ENCODE peak calls at places on chromosomes 12 and 14, in nine cellular contexts. L is psoas muscle, U is heart right ventricle, Z is left ventricle myocardium inferior, D is fibroblast of lung, Y is pancreas, J is GM23338, E is thoracic aorta, X is tibial artery. M is an unnamed sample.

GRCh38 chr12:3698218-3698974 is 54.5 kb downstream of the CRACR2A start:
- DNase-seq in L (no peak), U (no peak), Z (no peak), D (peak; percentile 92), Y (no peak), J (no peak), E (no peak), X (no peak), M (no peak)

GRCh38 chr12:98352218-98352811 is 163.1 kb upstream of the TMPO start:
- DNase-seq in L (no peak), U (no peak), Z (no peak), D (peak; percentile 99), Y (no peak), J (no peak), E (no peak), X (no peak), M (no peak)

GRCh38 chr12:57722716-57723629 is 15.6 kb downstream of the AGAP2 start:
- DNase-seq in L (no peak), U (no peak), Z (no peak), D (no peak), Y (no peak), J (no peak), E (no peak), X (no peak), M (no peak)

GRCh38 chr14:23899788-23900187 is 53.8 kb upstream of the DHRS4 start:
- DNase-seq in L (no peak), U (no peak), Z (no peak), D (no peak), Y (no peak), J (no peak), E (no peak), X (no peak), M (no peak)

GRCh38 chr14:60968099-60968498 is 12.8 kb downstream of the TRMT5 start:
- DNase-seq in L (no peak), U (no peak), Z (no peak), D (no peak), Y (no peak), J (no peak), E (no peak), X (no peak), M (no peak)

GRCh38 chr14:22375321-22375930 is 213.6 kb downstream of the DAD1 start:
- DNase-seq in L (no peak), U (no peak), Z (no peak), D (peak; percentile 41), Y (no peak), J (peak; percentile 77), E (no peak), X (no peak), M (no peak)

GRCh38 chr14:36870776-36871175 is 209.1 kb downstream of the PAX9 start:
- DNase-seq in L (no peak), U (no peak), Z (no peak), D (no peak), Y (no peak), J (no peak), E (no peak), X (no peak), M (no peak)

GRCh38 chr14:101235042-101235871 is 326.0 kb upstream of the DIO3 start:
- DNase-seq in L (peak; percentile 68), U (peak; percentile 21), Z (peak; percentile 50), D (peak; percentile 34), Y (peak; percentile 38), J (peak; percentile 77), E (no peak), X (peak; percentile 49), M (no peak)

GRCh38 chr12:113094738-113095137 is 38.2 kb downstream of the DTX1 start:
- DNase-seq in L (no peak), U (no peak), Z (no peak), D (no peak), Y (no peak), J (no peak), E (no peak), X (no peak), M (no peak)

GRCh38 chr12:113095405-113095804 is 38.9 kb downstream of the DTX1 start:
- DNase-seq in L (no peak), U (no peak), Z (no peak), D (no peak), Y (no peak), J (no peak), E (no peak), X (no peak), M (no peak)

GRCh38 chr12:113091506-113091905 is 35.0 kb downstream of the DTX1 start:
- DNase-seq in L (no peak), U (no peak), Z (no peak), D (no peak), Y (no peak), J (no peak), E (no peak), X (no peak), M (no peak)

GRCh38 chr12:113092478-113093408 is 36.2 kb downstream of the DTX1 start:
- DNase-seq in L (peak; percentile 65), U (no peak), Z (peak; percentile 30), D (no peak), Y (peak; percentile 29), J (peak; percentile 95), E (no peak), X (no peak), M (no peak)

DNA sequence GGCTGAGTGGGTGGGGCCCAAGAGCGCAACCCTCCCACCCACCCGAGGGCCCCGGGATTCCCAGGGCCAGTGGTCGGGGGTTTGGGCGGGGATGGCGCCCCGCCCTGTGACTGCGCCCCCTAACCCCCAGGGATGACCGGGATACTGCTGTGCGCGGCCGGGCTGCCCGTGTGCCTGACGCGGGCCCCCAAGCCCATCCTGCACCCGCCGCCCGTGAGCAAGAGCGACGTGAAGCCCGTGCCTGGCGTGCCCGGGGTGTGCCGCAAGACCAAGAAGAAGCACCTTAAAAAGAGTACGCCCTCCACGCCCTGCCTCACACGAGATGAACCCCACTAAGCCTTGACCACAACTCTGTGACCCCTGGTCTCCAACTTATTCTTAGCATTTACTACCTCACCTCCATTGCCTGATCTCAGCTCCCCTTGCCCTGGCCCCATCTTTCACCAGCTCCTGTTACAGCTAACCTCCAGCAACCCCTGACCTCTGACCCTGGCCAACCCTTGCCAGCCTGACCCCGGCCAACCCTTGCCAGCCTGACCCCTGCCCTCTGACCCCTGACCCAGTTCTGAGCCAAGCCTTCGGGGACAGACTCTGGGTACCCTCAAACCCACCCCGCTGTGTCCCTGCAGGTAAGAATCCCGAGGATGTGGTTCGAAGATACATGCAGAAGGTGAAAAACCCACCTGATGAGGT is 37.0 kb downstream of the DTX1 start:
- DNase-seq in L (no peak), U (no peak), Z (no peak), D (no peak), Y (no peak), J (no peak), E (no peak), X (no peak), M (no peak)
- H3K4me3 ChIP-seq in L (no peak overlapping the region), U (no peak overlapping the region), Z (no peak overlapping the region), D (no peak overlapping the region), Y (peak overlapping the region; percentile 8), J (peak overlapping the region; percentile 64), E (peak overlapping the region; percentile 47), X (no peak overlapping the region), M (no peak overlapping the region)

GRCh38 chr14:91899777-91900176 is 32.4 kb upstream of the TC2N start:
- DNase-seq in L (no peak), U (no peak), Z (no peak), D (no peak), Y (no peak), J (no peak), E (no peak), X (no peak), M (no peak)

GRCh38 chr14:91897121-91897701 is 29.9 kb upstream of the TC2N start:
- DNase-seq in L (peak; percentile 62), U (peak; percentile 53), Z (peak; percentile 62), D (peak; percentile 70), Y (peak; percentile 83), J (peak; percentile 33), E (peak; percentile 84), X (peak; percentile 82), M (peak; percentile 97)

GRCh38 chr14:91901449-91902250 is 34.3 kb upstream of the TC2N start:
- DNase-seq in L (peak; percentile 74), U (no peak), Z (peak; percentile 60), D (peak; percentile 29), Y (peak; percentile 61), J (no peak), E (no peak), X (no peak), M (no peak)

GRCh38 chr14:91898256-91898843 is 31.0 kb upstream of the TC2N start:
- DNase-seq in L (no peak), U (no peak), Z (no peak), D (no peak), Y (peak; percentile 47), J (no peak), E (no peak), X (no peak), M (peak; percentile 82)

GRCh38 chr14:91899213-91899612 is 31.9 kb upstream of the TC2N start:
- DNase-seq in L (no peak), U (no peak), Z (no peak), D (no peak), Y (peak; percentile 92), J (no peak), E (no peak), X (no peak), M (no peak)
- TF ChIP-seq CTCF in L (no peak), U (no peak), Z (no peak), D (no peak), Y (peak; percentile 18), J (peak; percentile 43), E (no peak), X (no peak), M (no peak)

GRCh38 chr12:13181375-13182070 is 15.0 kb upstream of the EMP1 start:
- DNase-seq in L (no peak), U (no peak), Z (no peak), D (no peak), Y (no peak), J (no peak), E (no peak), X (no peak), M (no peak)

GRCh38 chr12:13183621-13184020 is 12.9 kb upstream of the EMP1 start:
- DNase-seq in L (no peak), U (no peak), Z (no peak), D (no peak), Y (no peak), J (no peak), E (no peak), X (no peak), M (no peak)

GRCh38 chr12:13179159-13180074 is 17.1 kb upstream of the EMP1 start:
- DNase-seq in L (peak; percentile 68), U (no peak), Z (peak; percentile 41), D (peak; percentile 48), Y (peak; percentile 36), J (peak; percentile 69), E (no peak), X (peak; percentile 54), M (no peak)

GRCh38 chr12:13186292-13186691 is 10.2 kb upstream of the EMP1 start:
- DNase-seq in L (no peak), U (no peak), Z (no peak), D (no peak), Y (no peak), J (no peak), E (no peak), X (no peak), M (no peak)

GRCh38 chr12:13182881-13183280 is 13.6 kb upstream of the EMP1 start:
- DNase-seq in L (no peak), U (no peak), Z (no peak), D (no peak), Y (no peak), J (no peak), E (no peak), X (no peak), M (no peak)
- H3K4me1 ChIP-seq in L (peaks cover 4% of the 10 kb centered on the region), U (peaks cover 19% of the 10 kb centered on the region), Z (peaks cover 16% of the 10 kb centered on the region), D (peaks cover 16% of the 10 kb centered on the region), Y (no peaks in the 10 kb centered on the region), J (peaks cover 27% of the 10 kb centered on the region), E (peaks cover 7% of the 10 kb centered on the region), X (peaks cover 5% of the 10 kb centered on the region), M (peaks cover 2% of the 10 kb centered on the region)

GRCh38 chr12:70540996-70541395 is 96.2 kb downstream of the PTPRB start:
- DNase-seq in L (no peak), U (no peak), Z (no peak), D (no peak), Y (no peak), J (no peak), E (no peak), X (no peak), M (no peak)

GRCh38 chr12:70543444-70543843 is 93.8 kb downstream of the PTPRB start:
- DNase-seq in L (no peak), U (peak; percentile 13), Z (no peak), D (peak; percentile 93), Y (no peak), J (peak; percentile 8), E (no peak), X (no peak), M (no peak)
- H3K4me3 ChIP-seq in L (no peak overlapping the region), U (no peak overlapping the region), Z (no peak overlapping the region), D (no peak overlapping the region), Y (no peak overlapping the region), J (no peak overlapping the region), E (no peak overlapping the region), X (no peak overlapping the region), M (no peak overlapping the region)

M was measured in ascending aorta.